ENCODE peak calls at places on chromosomes 16 and 17, in five cellular contexts. Y is stimulated activated CD4-positive, alpha-beta T cell treated with anti-CD3 and anti-CD28 coated beads, Interleukin-1b, Interleukin-23, amount 100 ng/mL, for 4 hours; R is heart left ventricle; T is activated CD4-positive, alpha-beta T cell treated with anti-CD3 and anti-CD28 coated beads for 1 hour; J is non-pigmented ciliary epithelial cell. F is an unnamed sample.

GRCh38 chr16:19654147-19654546 is 63.9 kb downstream of the KNOP1 start:
- DNase-seq in T (no peak), R (no peak), Y (no peak), J (no peak), F (no peak)

GRCh38 chr17:20206068-20206467 is 196.9 kb downstream of the SPECC1 start:
- DNase-seq in R (no peak), Y (no peak), T (no peak), J (no peak), F (no peak)

GRCh38 chr17:12909046-12909445 is 108.8 kb downstream of the ELAC2 start:
- DNase-seq in R (no peak), J (no peak), Y (no peak), T (no peak), F (no peak)

GRCh38 chr17:58252141-58252540 is 13.8 kb downstream of the LPO start:
- DNase-seq in T (no peak), R (no peak), J (no peak), Y (no peak), F (no peak)

GRCh38 chr16:30728904-30729672 is 19.1 kb upstream of the PHKG2 start:
- DNase-seq in Y (no peak), R (no peak), T (no peak), J (no peak), F (no peak)

GRCh38 chr17:19539841-19540311 is 6.2 kb downstream of the SLC47A1 start:
- DNase-seq in J (no peak), T (no peak), Y (no peak), R (no peak), F (no peak)

GRCh38 chr16:65988019-65988418 is 378.5 kb upstream of the CDH5 start:
- DNase-seq in R (peak; percentile 29), Y (no peak), J (no peak), T (no peak), F (no peak)

GRCh38 chr16:23061669-23062068 is 87.6 kb downstream of the USP31 start:
- DNase-seq in R (no peak), J (peak; percentile 14), Y (no peak), T (no peak), F (no peak)

GRCh38 chr17:17647521-17648178 is 33.6 kb upstream of the RAI1 start:
- DNase-seq in T (no peak), Y (no peak), R (no peak), J (no peak), F (no peak)

GRCh38 chr17:15498107-15498506 is 30.7 kb upstream of the CDRT4 start:
- DNase-seq in Y (no peak), R (no peak), J (no peak), T (no peak), F (no peak)

GRCh38 chr16:1244881-1245280 is 4.4 kb downstream of the TPSAB1 start:
- DNase-seq in T (no peak), Y (no peak), J (no peak), R (no peak), F (no peak)

GRCh38 chr16:939941-940340 is 30.8 kb downstream of the LMF1 start:
- DNase-seq in T (no peak), R (no peak), Y (no peak), J (no peak), F (no peak)

GRCh38 chr16:23357761-23358290 is 55.7 kb downstream of the SCNN1B start:
- DNase-seq in Y (no peak), J (no peak), T (no peak), R (no peak), F (no peak)

GRCh38 chr17:80005360-80006338 is 30.0 kb downstream of the TBC1D16 start:
- DNase-seq in T (peak; percentile 45), R (peak; percentile 36), Y (no peak), J (no peak), F (peak; percentile 34)

GRCh38 chr17:2853111-2853721 is 57.0 kb downstream of the RAP1GAP2 start:
- DNase-seq in R (peak; percentile 71), T (peak; percentile 18), Y (peak; percentile 38), J (no peak), F (peak; percentile 9)

GRCh38 chr16:55389426-55390073 is 65.5 kb downstream of the IRX6 start:
- DNase-seq in T (no peak), R (peak; percentile 76), Y (no peak), J (no peak), F (no peak)

GRCh38 chr17:35063514-35064223 is at the start of gene RFFL:
- DNase-seq in Y (peak; percentile 61), T (peak; percentile 75), J (peak; percentile 95), R (peak; percentile 89), F (peak; percentile 81)

GRCh38 chr16:65121870-65122723 is at the start of gene CDH11:
- DNase-seq in Y (no peak), R (peak; percentile 70), J (no peak), T (no peak), F (no peak)

GRCh38 chr16:11208916-11209665 is 46.9 kb downstream of the SOCS1 start:
- DNase-seq in T (no peak), R (no peak), Y (no peak), J (no peak), F (no peak)

GRCh38 chr17:13542612-13543011 is 59.1 kb downstream of the HS3ST3A1 start:
- DNase-seq in T (no peak), R (no peak), Y (no peak), J (no peak), F (no peak)

F was measured in activated T-helper 9 cell treated with anti-CD3 and anti-CD28 coated beads, Interleukin-2, amount 50 U/mL, for 16 hours.